ENCODE peak calls at places on chromosome X, in five cellular contexts. P is HCT116, W is tibial nerve, X is dorsolateral prefrontal cortex, M is lung. R is an unnamed sample.

GRCh38 chrX:69429339-69430014 is 74.6 kb upstream of the NALF2 start:
- DNase-seq in P (no peak), W (no peak), X (no peak), M (no peak), R (no peak)

GRCh38 chrX:115697806-115698205 is 136.8 kb downstream of the PLS3 start:
- DNase-seq in P (no peak), W (no peak), X (no peak), M (no peak), R (no peak)

GRCh38 chrX:72572248-72573157 is at the start of gene HDAC8:
- DNase-seq in P (peak), W (peak), X (peak), M (peak), R (peak)

GRCh38 chrX:154542723-154543424 is 3.8 kb downstream of the G6PD start:
- DNase-seq in P (no peak), W (no peak), X (peak), M (peak), R (no peak)

GRCh38 chrX:150362599-150363481 is at the start of gene MAMLD1:
- DNase-seq in P (peak), W (peak), X (peak), M (peak), R (peak)

GRCh38 chrX:16643160-16643559 is 6.8 kb upstream of the S100G start:
- DNase-seq in P (no peak), W (no peak), X (no peak), M (no peak), R (no peak)

GRCh38 chrX:87626996-87627395 is 109.4 kb downstream of the KLHL4 start:
- DNase-seq in P (no peak), W (no peak), X (no peak), M (no peak), R (no peak)

GRCh38 chrX:78513996-78514745 is 145.0 kb downstream of the RTL3 start:
- DNase-seq in P (no peak), W (no peak), X (no peak), M (no peak), R (no peak)

GRCh38 chrX:13088155-13088485 is 43.7 kb upstream of the FAM9C start:
- DNase-seq in P (no peak), W (no peak), X (no peak), M (no peak), R (no peak)

GRCh38 chrX:9153299-9153698 is 119.4 kb upstream of the FAM9B start:
- DNase-seq in P (no peak), W (no peak), X (no peak), M (no peak), R (no peak)

GRCh38 chrX:13103914-13104274 is 59.5 kb upstream of the FAM9C start:
- DNase-seq in P (no peak), W (no peak), X (no peak), M (no peak), R (no peak)

GRCh38 chrX:48684134-48684533 is 535 bp downstream of the WAS start:
- DNase-seq in P (no peak), W (no peak), X (no peak), M (no peak), R (no peak)
- H3K4me3 ChIP-seq in P (no peak), W (no peak), X (no peak), M (no peak), R (no peak)

GRCh38 chrX:123965712-123966111 is 4.2 kb downstream of the STAG2 start:
- DNase-seq in P (no peak), W (no peak), X (no peak), M (no peak), R (no peak)

GRCh38 chrX:123962794-123963373 is 1.4 kb downstream of the STAG2 start:
- DNase-seq in P (peak), W (peak), X (peak), M (peak), R (peak)

GRCh38 chrX:123961268-123962005 is at the start of gene STAG2:
- DNase-seq in P (peak), W (peak), X (peak), M (peak), R (peak)

GRCh38 chrX:123962006-123962485 is 540 bp downstream of the STAG2 start:
- DNase-seq in P (peak), W (no peak), X (no peak), M (no peak), R (no peak)

GRCh38 chrX:123964155-123964554 is 2.6 kb downstream of the STAG2 start:
- DNase-seq in P (no peak), W (no peak), X (no peak), M (no peak), R (no peak)
- H3K27ac ChIP-seq in P (no peak), W (peak), X (no peak), M (peak), R (peak)

GRCh38 chrX:19599253-19599652 is 83.9 kb upstream of the MAP3K15 start:
- DNase-seq in P (no peak), W (no peak), X (no peak), M (no peak), R (no peak)

GRCh38 chrX:19595036-19595435 is 79.7 kb upstream of the MAP3K15 start:
- DNase-seq in P (no peak), W (no peak), X (no peak), M (no peak), R (no peak)

GRCh38 chrX:19589105-19589504 is 73.8 kb upstream of the MAP3K15 start:
- DNase-seq in P (no peak), W (no peak), X (no peak), M (no peak), R (no peak)

GRCh38 chrX:19592952-19593351 is 77.6 kb upstream of the MAP3K15 start:
- DNase-seq in P (no peak), W (no peak), X (no peak), M (no peak), R (no peak)

GRCh38 chrX:19593684-19594083 is 78.4 kb upstream of the MAP3K15 start:
- DNase-seq in P (peak), W (no peak), X (no peak), M (no peak), R (no peak)
- TF ChIP-seq CTCF in P (peak), W (peak), X (peak), M (peak), R (peak)

GRCh38 chrX:129596077-129596476 is 56.0 kb downstream of the OCRL start:
- DNase-seq in P (no peak), W (no peak), X (no peak), M (no peak), R (no peak)
- H3K4me3 ChIP-seq in P (no peak), W (no peak), X (no peak), M (no peak), R (no peak)

R was measured in ovary.